ENCODE peak calls at places on chromosome 17, in eight cellular contexts. C is stimulated activated CD8-positive, alpha-beta memory T cell treated with anti-CD3 and anti-CD28 coated beads, Interleukin-12 subunit alpha, Interleukin-12 subunit beta, amount 100 ng/mL, for 1 hour; V is A549; P is EL; A is HTR-8/SVneo; L is substantia nigra; K is CD4-positive, alpha-beta T cell; T is NCI-H2029. W is an unnamed sample.

GRCh38 chr17:42027961-42028790 is 8.3 kb downstream of the NKIRAS2 start:
- DNase-seq in C (no peak), V (peak), P (peak), A (no peak), L (no peak), K (no peak), T (no peak), W (peak)

GRCh38 chr17:40850287-40850972 is 16.6 kb downstream of the KRT12 start:
- DNase-seq in C (no peak), V (no peak), P (peak), A (no peak), L (no peak), K (no peak), T (no peak), W (no peak)

GRCh38 chr17:19331134-19331533 is 31.4 kb downstream of the B9D1 start:
- DNase-seq in C (no peak), V (no peak), P (peak), A (peak), L (no peak), K (no peak), T (no peak), W (no peak)

GRCh38 chr17:73302189-73302588 is 9.6 kb downstream of the CDC42EP4 start:
- DNase-seq in C (no peak), V (no peak), P (peak), A (no peak), L (no peak), K (no peak), T (no peak), W (no peak)

GRCh38 chr17:47996201-47996600 is 25.3 kb downstream of the CDK5RAP3 start:
- DNase-seq in C (no peak), V (no peak), P (no peak), A (no peak), L (no peak), K (no peak), T (no peak), W (no peak)

GRCh38 chr17:43768382-43768781 is 9.8 kb upstream of the SOST start:
- DNase-seq in C (no peak), V (no peak), P (no peak), A (no peak), L (no peak), K (no peak), T (no peak), W (no peak)

GRCh38 chr17:82497483-82498405 is 21.8 kb upstream of the FOXK2 start:
- DNase-seq in C (no peak), V (no peak), P (peak), A (no peak), L (no peak), K (peak), T (no peak), W (peak)

GRCh38 chr17:7136266-7136877 is 21.8 kb upstream of the ASGR2 start:
- DNase-seq in C (peak), V (peak), P (peak), A (peak), L (no peak), K (peak), T (peak), W (peak)

GRCh38 chr17:253091-253846 is 71.8 kb upstream of the DOC2B start:
- DNase-seq in C (no peak), V (no peak), P (no peak), A (no peak), L (no peak), K (no peak), T (no peak), W (no peak)

GRCh38 chr17:82380860-82381702 is 9.5 kb downstream of the UTS2R start:
- DNase-seq in C (no peak), V (no peak), P (no peak), A (no peak), L (no peak), K (peak), T (no peak), W (no peak)

GRCh38 chr17:30344283-30345088 is 10.6 kb upstream of the TMIGD1 start:
- DNase-seq in C (no peak), V (no peak), P (no peak), A (no peak), L (peak), K (no peak), T (peak), W (peak)

GRCh38 chr17:79933863-79934652 is 94.8 kb upstream of the CBX4 start:
- DNase-seq in C (no peak), V (peak), P (peak), A (peak), L (no peak), K (no peak), T (no peak), W (no peak)

GRCh38 chr17:888998-889401 is 90.6 kb downstream of the NXN start:
- DNase-seq in C (no peak), V (no peak), P (no peak), A (no peak), L (no peak), K (no peak), T (no peak), W (no peak)

GRCh38 chr17:36858119-36859002 is 78.9 kb upstream of the LHX1 start:
- DNase-seq in C (no peak), V (no peak), P (peak), A (no peak), L (no peak), K (no peak), T (no peak), W (no peak)

GRCh38 chr17:67489273-67489672 is 112.2 kb downstream of the PITPNC1 start:
- DNase-seq in C (no peak), V (no peak), P (no peak), A (no peak), L (no peak), K (no peak), T (no peak), W (no peak)

GRCh38 chr17:75102385-75102821 is 7.4 kb upstream of the ARMC7 start:
- DNase-seq in C (no peak), V (no peak), P (no peak), A (no peak), L (no peak), K (no peak), T (no peak), W (no peak)

GRCh38 chr17:32498362-32498761 is 11.6 kb downstream of the CDK5R1 start:
- DNase-seq in C (no peak), V (no peak), P (no peak), A (no peak), L (no peak), K (no peak), T (peak), W (no peak)

GRCh38 chr17:49815761-49816281 is 27.3 kb downstream of the KAT7 start:
- DNase-seq in C (no peak), V (no peak), P (no peak), A (no peak), L (no peak), K (no peak), T (no peak), W (no peak)

GRCh38 chr17:29133146-29133713 is 47.0 kb downstream of the MYO18A start:
- DNase-seq in C (no peak), V (peak), P (peak), A (peak), L (no peak), K (no peak), T (no peak), W (no peak)

GRCh38 chr17:55157165-55157564 is 107.6 kb upstream of the HLF start:
- DNase-seq in C (no peak), V (no peak), P (peak), A (peak), L (no peak), K (no peak), T (no peak), W (no peak)

GRCh38 chr17:15236281-15237105 is 28.6 kb downstream of the PMP22 start:
- DNase-seq in C (no peak), V (no peak), P (no peak), A (no peak), L (no peak), K (no peak), T (no peak), W (no peak)

GRCh38 chr17:78140169-78141051 is 5.8 kb upstream of the C17orf99 start:
- DNase-seq in C (peak), V (peak), P (peak), A (peak), L (no peak), K (peak), T (peak), W (peak)

GRCh38 chr17:71180801-71181385 is 939.9 kb upstream of the SOX9 start:
- DNase-seq in C (no peak), V (no peak), P (peak), A (no peak), L (no peak), K (no peak), T (peak), W (peak)

GRCh38 chr17:57707892-57708291 is 37.2 kb downstream of the CCDC182 start:
- DNase-seq in C (no peak), V (no peak), P (no peak), A (peak), L (no peak), K (no peak), T (peak), W (peak)

GRCh38 chr17:63975541-63976092 is 2.9 kb upstream of the SCN4A start:
- DNase-seq in C (no peak), V (no peak), P (no peak), A (no peak), L (no peak), K (no peak), T (no peak), W (no peak)

GRCh38 chr17:48882272-48882671 is 10.3 kb upstream of the ATP5MC1 start:
- DNase-seq in C (no peak), V (no peak), P (no peak), A (no peak), L (no peak), K (no peak), T (no peak), W (no peak)

GRCh38 chr17:77070888-77071279 is 69.9 kb upstream of the SEC14L1 start:
- DNase-seq in C (no peak), V (no peak), P (no peak), A (no peak), L (no peak), K (no peak), T (no peak), W (no peak)

GRCh38 chr17:78919816-78920516 is 5.2 kb downstream of the TIMP2 start:
- DNase-seq in C (no peak), V (no peak), P (no peak), A (no peak), L (no peak), K (no peak), T (no peak), W (no peak)

GRCh38 chr17:42548070-42548837 is 4.5 kb upstream of the HSD17B1 start:
- DNase-seq in C (peak), V (peak), P (no peak), A (peak), L (no peak), K (peak), T (peak), W (peak)

GRCh38 chr17:13725286-13725990 is 123.7 kb upstream of the HS3ST3A1 start:
- DNase-seq in C (no peak), V (no peak), P (peak), A (peak), L (no peak), K (no peak), T (no peak), W (peak)

GRCh38 chr17:55175788-55176425 is 88.9 kb upstream of the HLF start:
- DNase-seq in C (no peak), V (no peak), P (no peak), A (no peak), L (no peak), K (no peak), T (no peak), W (no peak)

GRCh38 chr17:47660064-47660492 is 10.4 kb downstream of the KPNB1 start:
- DNase-seq in C (no peak), V (no peak), P (no peak), A (no peak), L (no peak), K (no peak), T (no peak), W (no peak)

GRCh38 chr17:57463103-57463885 is 207.0 kb downstream of the MSI2 start:
- DNase-seq in C (no peak), V (peak), P (peak), A (peak), L (no peak), K (no peak), T (no peak), W (no peak)

GRCh38 chr17:17463821-17464220 is 13.0 kb upstream of the MED9 start:
- DNase-seq in C (no peak), V (no peak), P (no peak), A (no peak), L (no peak), K (no peak), T (no peak), W (no peak)

GRCh38 chr17:38873646-38874380 is 4.0 kb downstream of the LASP1 start:
- DNase-seq in C (no peak), V (peak), P (no peak), A (no peak), L (no peak), K (no peak), T (no peak), W (no peak)

GRCh38 chr17:72125742-72126141 is 4.9 kb downstream of the SOX9 start:
- DNase-seq in C (no peak), V (no peak), P (peak), A (no peak), L (no peak), K (no peak), T (no peak), W (no peak)